ENCODE peak calls at places on chromosome 4, in eight cellular contexts. One of them, this sample, is unnamed.

GRCh38 chr4:162853788-162854187 is 312.9 kb downstream of the NAF1 start:
- DNase-seq in activated CD4-positive, alpha-beta T cell treated with anti-CD3 and anti-CD28 coated beads for 48 hours: no peak
- DNase-seq in BE2C: no peak
- DNase-seq in posterior vena cava: no peak
- DNase-seq in ELR: no peak
- DNase-seq in NCI-H460: no peak
- DNase-seq in naive thymus-derived CD8-positive, alpha-beta T cell: no peak
- DNase-seq in SK-N-SH: no peak
- DNase-seq in this sample: no peak

GRCh38 chr4:75741027-75741426 is 16.6 kb downstream of the USO1 start:
- DNase-seq in NCI-H460: no peak
- DNase-seq in posterior vena cava: no peak
- DNase-seq in naive thymus-derived CD8-positive, alpha-beta T cell: no peak
- DNase-seq in SK-N-SH: no peak
- DNase-seq in ELR: peak
- DNase-seq in BE2C: no peak
- DNase-seq in activated CD4-positive, alpha-beta T cell treated with anti-CD3 and anti-CD28 coated beads for 48 hours: no peak
- DNase-seq in this sample: no peak

GRCh38 chr4:106315968-106316772 is at the start of the genes AIMP1 and TBCK:
- DNase-seq in ELR: peak
- DNase-seq in SK-N-SH: peak
- DNase-seq in posterior vena cava: peak
- DNase-seq in activated CD4-positive, alpha-beta T cell treated with anti-CD3 and anti-CD28 coated beads for 48 hours: peak
- DNase-seq in BE2C: peak
- DNase-seq in naive thymus-derived CD8-positive, alpha-beta T cell: peak
- DNase-seq in NCI-H460: peak
- DNase-seq in this sample: peak

GRCh38 chr4:11009281-11009680 is 324.7 kb upstream of the CLNK start:
- DNase-seq in NCI-H460: no peak
- DNase-seq in posterior vena cava: no peak
- DNase-seq in naive thymus-derived CD8-positive, alpha-beta T cell: no peak
- DNase-seq in ELR: no peak
- DNase-seq in SK-N-SH: no peak
- DNase-seq in activated CD4-positive, alpha-beta T cell treated with anti-CD3 and anti-CD28 coated beads for 48 hours: no peak
- DNase-seq in BE2C: no peak
- DNase-seq in this sample: no peak

GRCh38 chr4:187586892-187587291 is 408.7 kb upstream of the ZFP42 start:
- DNase-seq in BE2C: no peak
- DNase-seq in posterior vena cava: no peak
- DNase-seq in activated CD4-positive, alpha-beta T cell treated with anti-CD3 and anti-CD28 coated beads for 48 hours: no peak
- DNase-seq in ELR: no peak
- DNase-seq in SK-N-SH: no peak
- DNase-seq in NCI-H460: no peak
- DNase-seq in naive thymus-derived CD8-positive, alpha-beta T cell: no peak
- DNase-seq in this sample: no peak

GRCh38 chr4:66443020-66443419 is 772.7 kb upstream of the EPHA5 start:
- DNase-seq in activated CD4-positive, alpha-beta T cell treated with anti-CD3 and anti-CD28 coated beads for 48 hours: no peak
- DNase-seq in posterior vena cava: no peak
- DNase-seq in naive thymus-derived CD8-positive, alpha-beta T cell: no peak
- DNase-seq in SK-N-SH: no peak
- DNase-seq in ELR: no peak
- DNase-seq in BE2C: no peak
- DNase-seq in NCI-H460: no peak
- DNase-seq in this sample: no peak

GRCh38 chr4:8201341-8201781 is 2.3 kb downstream of the SH3TC1 start:
- DNase-seq in posterior vena cava: no peak
- DNase-seq in SK-N-SH: no peak
- DNase-seq in ELR: no peak
- DNase-seq in NCI-H460: no peak
- DNase-seq in BE2C: peak
- DNase-seq in naive thymus-derived CD8-positive, alpha-beta T cell: peak
- DNase-seq in activated CD4-positive, alpha-beta T cell treated with anti-CD3 and anti-CD28 coated beads for 48 hours: peak
- DNase-seq in this sample: no peak

GRCh38 chr4:16027114-16027513 is 56.7 kb downstream of the PROM1 start:
- DNase-seq in SK-N-SH: no peak
- DNase-seq in NCI-H460: no peak
- DNase-seq in ELR: no peak
- DNase-seq in naive thymus-derived CD8-positive, alpha-beta T cell: no peak
- DNase-seq in posterior vena cava: no peak
- DNase-seq in BE2C: no peak
- DNase-seq in activated CD4-positive, alpha-beta T cell treated with anti-CD3 and anti-CD28 coated beads for 48 hours: no peak
- DNase-seq in this sample: no peak

GRCh38 chr4:140326395-140326993 is 47.0 kb upstream of the SCOC start:
- DNase-seq in activated CD4-positive, alpha-beta T cell treated with anti-CD3 and anti-CD28 coated beads for 48 hours: peak
- DNase-seq in ELR: peak
- DNase-seq in NCI-H460: peak
- DNase-seq in SK-N-SH: peak
- DNase-seq in posterior vena cava: no peak
- DNase-seq in BE2C: peak
- DNase-seq in naive thymus-derived CD8-positive, alpha-beta T cell: peak
- DNase-seq in this sample: no peak

GRCh38 chr4:176065365-176066249 is at the start of gene WDR17:
- DNase-seq in BE2C: peak
- DNase-seq in naive thymus-derived CD8-positive, alpha-beta T cell: peak
- DNase-seq in activated CD4-positive, alpha-beta T cell treated with anti-CD3 and anti-CD28 coated beads for 48 hours: peak
- DNase-seq in SK-N-SH: peak
- DNase-seq in ELR: peak
- DNase-seq in NCI-H460: peak
- DNase-seq in posterior vena cava: peak
- DNase-seq in this sample: no peak

GRCh38 chr4:21451032-21451431 is 497.5 kb downstream of the KCNIP4 start:
- DNase-seq in posterior vena cava: no peak
- DNase-seq in activated CD4-positive, alpha-beta T cell treated with anti-CD3 and anti-CD28 coated beads for 48 hours: no peak
- DNase-seq in ELR: peak
- DNase-seq in SK-N-SH: no peak
- DNase-seq in naive thymus-derived CD8-positive, alpha-beta T cell: no peak
- DNase-seq in NCI-H460: no peak
- DNase-seq in BE2C: no peak
- DNase-seq in this sample: no peak

GRCh38 chr4:1246901-1247810 is 1.8 kb downstream of the CTBP1 start:
- DNase-seq in BE2C: peak
- DNase-seq in NCI-H460: no peak
- DNase-seq in posterior vena cava: peak
- DNase-seq in SK-N-SH: peak
- DNase-seq in ELR: peak
- DNase-seq in naive thymus-derived CD8-positive, alpha-beta T cell: no peak
- DNase-seq in activated CD4-positive, alpha-beta T cell treated with anti-CD3 and anti-CD28 coated beads for 48 hours: peak
- DNase-seq in this sample: no peak

GRCh38 chr4:45795165-45795564 is 328.7 kb downstream of the GABRG1 start:
- DNase-seq in ELR: no peak
- DNase-seq in BE2C: no peak
- DNase-seq in naive thymus-derived CD8-positive, alpha-beta T cell: no peak
- DNase-seq in posterior vena cava: peak
- DNase-seq in NCI-H460: no peak
- DNase-seq in activated CD4-positive, alpha-beta T cell treated with anti-CD3 and anti-CD28 coated beads for 48 hours: no peak
- DNase-seq in SK-N-SH: no peak
- DNase-seq in this sample: no peak

GRCh38 chr4:166386491-166387367 is 513.7 kb downstream of the TLL1 start:
- DNase-seq in naive thymus-derived CD8-positive, alpha-beta T cell: no peak
- DNase-seq in BE2C: no peak
- DNase-seq in NCI-H460: peak
- DNase-seq in SK-N-SH: no peak
- DNase-seq in posterior vena cava: no peak
- DNase-seq in ELR: peak
- DNase-seq in activated CD4-positive, alpha-beta T cell treated with anti-CD3 and anti-CD28 coated beads for 48 hours: no peak
- DNase-seq in this sample: no peak

GRCh38 chr4:13524504-13525243 is 19.6 kb downstream of the NKX3-2 start:
- DNase-seq in posterior vena cava: no peak
- DNase-seq in naive thymus-derived CD8-positive, alpha-beta T cell: no peak
- DNase-seq in BE2C: no peak
- DNase-seq in ELR: peak
- DNase-seq in NCI-H460: no peak
- DNase-seq in SK-N-SH: peak
- DNase-seq in activated CD4-positive, alpha-beta T cell treated with anti-CD3 and anti-CD28 coated beads for 48 hours: no peak
- DNase-seq in this sample: no peak

GRCh38 chr4:651884-652642 is 22.0 kb downstream of the ATP5ME start:
- DNase-seq in posterior vena cava: no peak
- DNase-seq in SK-N-SH: no peak
- DNase-seq in ELR: no peak
- DNase-seq in activated CD4-positive, alpha-beta T cell treated with anti-CD3 and anti-CD28 coated beads for 48 hours: no peak
- DNase-seq in NCI-H460: no peak
- DNase-seq in BE2C: no peak
- DNase-seq in naive thymus-derived CD8-positive, alpha-beta T cell: no peak
- DNase-seq in this sample: no peak